ENCODE peak calls at places on chromosome 16, in six cellular contexts. R, O, J, I, B and X are unnamed samples.

GRCh38 chr16:4769306-4769638 is 2.3 kb upstream of the ZNF500 start:
- DNase-seq in R (no peak), O (no peak), J (no peak), I (no peak), B (no peak), X (no peak)

GRCh38 chr16:87406495-87407088 is 14.5 kb downstream of the MAP1LC3B start:
- DNase-seq in R (no peak), O (no peak), J (no peak), I (no peak), B (no peak), X (no peak)

GRCh38 chr16:71288890-71289731 is at the start of gene CMTR2:
- DNase-seq in R (peak; percentile 71), O (peak; percentile 92), J (peak; percentile 97), I (peak; percentile 95), B (peak; percentile 90), X (peak; percentile 97)

GRCh38 chr16:49093939-49094338 is 187.7 kb downstream of the CBLN1 start:
- DNase-seq in R (no peak), O (no peak), J (no peak), I (no peak), B (no peak), X (no peak)

GRCh38 chr16:85525464-85526117 is 87.5 kb upstream of the GSE1 start:
- DNase-seq in R (no peak), O (no peak), J (no peak), I (no peak), B (no peak), X (no peak)

GRCh38 chr16:90078594-90078895 is 1.4 kb upstream of the PRDM7 start:
- DNase-seq in R (no peak), O (no peak), J (no peak), I (no peak), B (no peak), X (no peak)

GRCh38 chr16:70753694-70754325 is 47.1 kb downstream of the VAC14 start:
- DNase-seq in R (no peak), O (no peak), J (no peak), I (no peak), B (no peak), X (no peak)

GRCh38 chr16:29116980-29117379 is 132.1 kb downstream of the LAT start:
- DNase-seq in R (no peak), O (no peak), J (no peak), I (no peak), B (no peak), X (no peak)

GRCh38 chr16:57084257-57084770 is 8.1 kb upstream of the CPNE2 start:
- DNase-seq in R (peak; percentile 26), O (peak; percentile 85), J (peak; percentile 90), I (no peak), B (peak; percentile 64), X (peak; percentile 92)

GRCh38 chr16:9039208-9039607 is 52.2 kb upstream of the HAPSTR1 start:
- DNase-seq in R (no peak), O (no peak), J (peak; percentile 62), I (no peak), B (no peak), X (peak; percentile 65)

GRCh38 chr16:65121870-65122723 is at the start of gene CDH11:
- DNase-seq in R (no peak), O (no peak), J (peak; percentile 78), I (peak; percentile 68), B (no peak), X (no peak)

GRCh38 chr16:88345031-88345942 is 37.5 kb upstream of the ZNF469 start:
- DNase-seq in R (no peak), O (no peak), J (no peak), I (peak; percentile 65), B (no peak), X (no peak)

GRCh38 chr16:79598341-79599181 is 2.0 kb downstream of the MAF start:
- DNase-seq in R (no peak), O (peak; percentile 61), J (peak; percentile 71), I (peak; percentile 58), B (peak; percentile 34), X (no peak)

GRCh38 chr16:77869997-77870813 is 81.8 kb downstream of the VAT1L start:
- DNase-seq in R (no peak), O (no peak), J (peak; percentile 21), I (no peak), B (no peak), X (no peak)

GRCh38 chr16:48907906-48908634 is 298.1 kb upstream of the N4BP1 start:
- DNase-seq in R (no peak), O (no peak), J (no peak), I (no peak), B (no peak), X (no peak)

GRCh38 chr16:73506568-73507056 is 458.7 kb upstream of the ZFHX3 start:
- DNase-seq in R (no peak), O (no peak), J (no peak), I (no peak), B (no peak), X (no peak)

GRCh38 chr16:50547944-50548658 is at the start of gene NKD1:
- DNase-seq in R (no peak), O (peak; percentile 84), J (peak; percentile 80), I (no peak), B (peak; percentile 70), X (no peak)

GRCh38 chr16:50550035-50550434 is 1.8 kb downstream of the NKD1 start:
- DNase-seq in R (no peak), O (peak; percentile 53), J (no peak), I (no peak), B (no peak), X (no peak)

GRCh38 chr16:50549561-50549915 is 1.3 kb downstream of the NKD1 start:
- DNase-seq in R (no peak), O (peak; percentile 55), J (no peak), I (no peak), B (no peak), X (no peak)

GRCh38 chr16:50547340-50547865 is 793 bp upstream of the NKD1 start:
- DNase-seq in R (no peak), O (peak; percentile 92), J (peak; percentile 61), I (no peak), B (peak; percentile 78), X (no peak)

GRCh38 chr16:50548659-50549560 is 714 bp downstream of the NKD1 start:
- DNase-seq in R (no peak), O (no peak), J (peak; percentile 32), I (no peak), B (no peak), X (no peak)
- H3K27me3 ChIP-seq in R (no peaks in the 10 kb centered on the region), O (no peaks in the 10 kb centered on the region), J (peaks cover 46% of the 10 kb centered on the region), I (no peaks in the 10 kb centered on the region), B (no peaks in the 10 kb centered on the region), X (no peaks in the 10 kb centered on the region)

GRCh38 chr16:67936876-67937605 is 391 bp upstream of the PSMB10 start:
- DNase-seq in R (peak; percentile 44), O (no peak), J (no peak), I (peak; percentile 19), B (peak; percentile 88), X (peak; percentile 94)

GRCh38 chr16:67941469-67942199 is 2.3 kb downstream of the LCAT start:
- DNase-seq in R (no peak), O (no peak), J (no peak), I (no peak), B (no peak), X (no peak)

GRCh38 chr16:67942200-67942509 is 1.8 kb downstream of the LCAT start:
- DNase-seq in R (no peak), O (no peak), J (peak; percentile 86), I (no peak), B (no peak), X (peak; percentile 81)

GRCh38 chr16:67940436-67941089 is 3.4 kb downstream of the LCAT start:
- DNase-seq in R (no peak), O (no peak), J (no peak), I (no peak), B (no peak), X (peak; percentile 49)

DNA sequence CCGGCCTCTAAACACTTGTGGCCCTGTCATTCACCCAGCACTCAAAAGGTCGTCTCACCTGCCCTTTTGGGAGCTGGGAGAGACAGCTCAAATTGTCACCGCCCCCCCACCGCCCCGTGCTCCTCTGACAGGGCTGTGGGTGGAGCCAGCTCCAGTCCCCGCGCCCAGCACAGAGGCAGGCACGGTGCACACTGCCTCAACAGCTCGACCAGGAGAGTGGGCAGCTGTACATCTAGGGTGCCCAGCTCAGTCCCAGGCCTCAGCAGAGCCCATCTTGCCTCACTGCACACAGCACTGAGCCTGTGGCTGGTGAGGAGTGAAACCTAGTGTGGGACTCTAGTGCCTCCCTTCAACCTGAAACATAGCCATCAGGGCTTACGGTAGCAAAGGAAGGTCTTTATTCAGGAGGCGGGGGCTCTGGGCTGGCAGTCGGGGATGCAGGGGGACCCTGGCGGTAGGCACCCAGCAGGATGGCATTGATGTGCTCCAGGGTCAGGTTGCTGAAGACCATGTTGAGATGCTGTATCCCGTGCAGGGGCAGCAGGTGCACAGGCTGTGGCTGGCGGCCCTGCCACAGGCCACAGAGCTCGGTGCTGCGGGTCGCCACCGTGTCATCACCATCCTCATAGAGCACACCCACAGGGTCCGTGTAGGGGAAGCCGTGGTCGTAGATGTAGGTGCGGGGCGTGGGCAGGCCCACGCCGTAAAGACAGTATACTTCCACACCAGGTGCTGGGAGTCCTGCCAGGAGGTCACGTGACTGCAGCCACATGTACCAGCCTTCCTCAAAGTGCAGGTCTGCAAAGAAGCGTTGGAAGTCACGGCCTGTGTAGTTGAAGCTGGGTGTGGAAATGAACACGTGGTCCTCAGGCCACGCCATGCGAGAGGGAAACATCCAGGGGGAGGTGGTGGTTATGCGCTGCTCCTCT is 3.1 kb upstream of the PSMB10 start:
- DNase-seq in R (no peak), O (peak; percentile 65), J (no peak), I (peak; percentile 68), B (peak; percentile 86), X (peak; percentile 54)
- H3K27ac ChIP-seq in R (no peak overlapping the region), O (no peak overlapping the region), J (no peak overlapping the region), I (no peak overlapping the region), B (peak overlapping the region; percentile 13), X (no peak overlapping the region)

DNA sequence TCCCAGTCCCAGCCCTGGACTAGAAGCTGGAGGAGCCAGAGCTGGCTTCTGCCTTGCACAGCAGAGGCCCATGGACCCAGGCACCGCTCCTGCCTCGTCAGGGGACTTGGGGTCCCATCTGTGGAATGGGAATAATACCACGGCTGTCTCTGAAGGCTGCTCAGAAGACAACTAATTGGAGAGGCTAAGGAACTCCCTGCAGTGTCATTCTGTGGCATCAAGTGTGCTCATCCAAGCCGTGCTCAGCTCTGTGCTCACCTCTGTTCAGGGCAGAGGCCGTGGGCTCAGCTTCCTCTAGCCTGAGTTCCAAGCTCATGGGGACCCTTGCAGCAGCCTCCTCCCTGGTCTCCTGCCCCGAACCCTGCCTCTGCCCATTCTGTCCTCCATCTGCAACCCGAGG is 31.8 kb downstream of the BEAN1 start:
- DNase-seq in R (no peak), O (no peak), J (no peak), I (no peak), B (no peak), X (no peak)
- H3K27me3 ChIP-seq in R (no peaks in the 10 kb centered on the region), O (no peaks in the 10 kb centered on the region), J (no peaks in the 10 kb centered on the region), I (no peaks in the 10 kb centered on the region), B (no peaks in the 10 kb centered on the region), X (no peaks in the 10 kb centered on the region)

DNA sequence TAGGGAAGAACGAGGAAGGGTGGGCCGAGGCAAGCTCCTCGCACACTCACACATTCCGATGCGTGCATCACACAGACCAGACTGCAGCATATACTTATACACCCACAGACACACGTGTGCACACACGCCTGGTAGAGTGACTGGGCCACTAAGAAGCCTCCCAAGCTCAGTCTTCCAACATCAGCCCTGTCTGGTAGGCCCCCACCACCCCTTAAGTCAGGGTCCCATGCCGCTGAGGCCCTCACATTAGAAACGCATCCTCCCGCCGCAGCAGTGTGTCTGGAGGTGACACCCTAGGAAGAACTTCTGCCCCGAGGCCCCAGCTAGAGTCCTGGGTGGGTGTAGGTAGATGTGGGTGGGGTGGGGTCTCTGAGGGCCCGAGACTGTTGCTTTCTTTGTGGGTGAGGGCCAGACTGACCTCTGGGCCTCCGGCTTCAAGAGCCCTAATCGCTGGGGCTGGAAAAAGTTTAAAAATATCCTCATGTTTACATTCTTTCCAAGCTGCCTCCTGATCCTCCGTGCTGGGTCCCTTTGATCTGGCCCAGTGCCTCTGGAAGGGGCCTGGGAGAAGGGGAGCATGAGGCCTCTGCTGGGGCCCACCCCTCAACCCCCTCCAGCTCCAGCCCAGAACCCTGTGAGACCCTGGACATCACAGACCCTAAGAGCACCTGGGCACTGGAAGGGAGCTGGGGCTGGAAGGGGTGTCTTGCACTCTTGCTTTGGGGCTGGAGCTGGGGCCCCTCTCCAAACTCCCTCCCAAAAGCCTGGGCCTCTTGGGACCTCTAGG is 13.6 kb downstream of the CDH16 start:
- DNase-seq in R (no peak), O (no peak), J (no peak), I (peak; percentile 57), B (no peak), X (no peak)
- H3K27ac ChIP-seq in R (peak overlapping the region; percentile 92), O (no peak overlapping the region), J (no peak overlapping the region), I (no peak overlapping the region), B (peak overlapping the region; percentile 48), X (no peak overlapping the region)